ENCODE peak calls at places on chromosomes 7 and 10, in eight cellular contexts. G is GM12892, Q is HT1080, N is prostate gland, P is Calu3, F is astrocyte, E is fibroblast of mammary gland, A is ascending aorta. D is an unnamed sample.

GRCh38 chr10:61503051-61503450 is 49.9 kb upstream of the TMEM26 start:
- DNase-seq in G (no peak), Q (peak), N (no peak), P (no peak), F (peak), E (peak), A (no peak), D (no peak)

GRCh38 chr7:124919841-124920240 is 9.8 kb downstream of the POT1 start:
- DNase-seq in G (no peak), Q (no peak), N (no peak), P (no peak), F (no peak), E (no peak), A (no peak), D (no peak)

GRCh38 chr7:120770206-120770605 is 87.7 kb downstream of the TSPAN12 start:
- DNase-seq in G (no peak), Q (no peak), N (no peak), P (no peak), F (no peak), E (no peak), A (no peak), D (no peak)

GRCh38 chr7:4957847-4958476 is 1.0 kb downstream of the MMD2 start:
- DNase-seq in G (no peak), Q (no peak), N (no peak), P (no peak), F (no peak), E (no peak), A (no peak), D (no peak)

GRCh38 chr10:132265878-132266496 is 41.8 kb downstream of the STK32C start:
- DNase-seq in G (no peak), Q (no peak), N (no peak), P (no peak), F (peak), E (no peak), A (no peak), D (no peak)

GRCh38 chr7:82194011-82194410 is 249.6 kb downstream of the CACNA2D1 start:
- DNase-seq in G (no peak), Q (peak), N (no peak), P (no peak), F (peak), E (peak), A (no peak), D (no peak)

GRCh38 chr10:3817002-3817401 is 32.0 kb upstream of the KLF6 start:
- DNase-seq in G (no peak), Q (no peak), N (no peak), P (no peak), F (no peak), E (no peak), A (no peak), D (no peak)

GRCh38 chr7:97018126-97018601 is 6.5 kb downstream of the DLX5 start:
- DNase-seq in G (no peak), Q (no peak), N (no peak), P (no peak), F (no peak), E (no peak), A (no peak), D (no peak)

GRCh38 chr10:119401671-119402395 is 140.7 kb downstream of the RGS10 start:
- DNase-seq in G (no peak), Q (peak), N (no peak), P (no peak), F (peak), E (peak), A (peak), D (peak)

GRCh38 chr10:52774600-52775106 is 2.1 kb upstream of the MBL2 start:
- DNase-seq in G (no peak), Q (no peak), N (no peak), P (no peak), F (no peak), E (no peak), A (no peak), D (peak)

GRCh38 chr7:137445268-137445667 is 101.7 kb upstream of the PTN start:
- DNase-seq in G (no peak), Q (no peak), N (no peak), P (no peak), F (no peak), E (no peak), A (no peak), D (no peak)

GRCh38 chr7:144459635-144460034 is 56.1 kb upstream of the NOBOX start:
- DNase-seq in G (no peak), Q (no peak), N (no peak), P (no peak), F (no peak), E (no peak), A (no peak), D (no peak)

D was measured in Caco-2.